ENCODE peak calls at places on chromosomes 5 and 9, in eight cellular contexts. B is mesendoderm, E is heart right ventricle, K is WERI-Rb-1, S is RWPE2, C is endodermal cell, U is heart left ventricle, W is Panc1. M is an unnamed sample.

GRCh38 chr5:151700816-151701215 is 14.1 kb upstream of the SPARC start:
- DNase-seq in B (no peak), E (no peak), K (no peak), S (no peak), C (no peak), U (no peak), W (no peak), M (no peak)

GRCh38 chr9:111481885-111482636 is 2.1 kb downstream of the ECPAS start:
- DNase-seq in B (peak; percentile 30), E (no peak), K (no peak), S (no peak), C (peak; percentile 57), U (no peak), W (no peak), M (no peak)

GRCh38 chr5:98769256-98770157 is 4.0 kb upstream of the RGMB start:
- DNase-seq in B (peak; percentile 75), E (peak; percentile 40), K (peak; percentile 48), S (peak; percentile 71), C (peak; percentile 85), U (peak; percentile 60), W (no peak), M (peak; percentile 72)

GRCh38 chr9:29750062-29750461 is 2176.8 kb upstream of the C9orf72 start:
- DNase-seq in B (peak; percentile 8), E (no peak), K (no peak), S (no peak), C (no peak), U (no peak), W (no peak), M (no peak)

GRCh38 chr5:68067353-68067752 is 148.2 kb upstream of the PIK3R1 start:
- DNase-seq in B (no peak), E (no peak), K (no peak), S (no peak), C (no peak), U (no peak), W (no peak), M (no peak)

GRCh38 chr5:10352404-10353240 is 873 bp upstream of the MARCHF6 start:
- DNase-seq in B (peak; percentile 75), E (no peak), K (no peak), S (no peak), C (no peak), U (no peak), W (no peak), M (no peak)

GRCh38 chr5:103915081-103915480 is 352.5 kb upstream of the NUDT12 start:
- DNase-seq in B (no peak), E (no peak), K (no peak), S (no peak), C (no peak), U (no peak), W (no peak), M (no peak)

GRCh38 chr5:124823336-124823849 is 77.0 kb upstream of the ZNF608 start:
- DNase-seq in B (no peak), E (no peak), K (no peak), S (no peak), C (no peak), U (no peak), W (no peak), M (no peak)

GRCh38 chr5:143133721-143134120 is 269.8 kb downstream of the NR3C1 start:
- DNase-seq in B (no peak), E (no peak), K (no peak), S (no peak), C (no peak), U (no peak), W (no peak), M (no peak)

GRCh38 chr5:178116406-178116885 is 3.1 kb downstream of the N4BP3 start:
- DNase-seq in B (no peak), E (no peak), K (no peak), S (no peak), C (no peak), U (no peak), W (no peak), M (no peak)

GRCh38 chr5:54761213-54761701 is 224.1 kb downstream of the ESM1 start:
- DNase-seq in B (no peak), E (no peak), K (no peak), S (no peak), C (no peak), U (peak; percentile 46), W (no peak), M (no peak)

GRCh38 chr5:64505769-64506566 is at the start of gene RGS7BP:
- DNase-seq in B (peak; percentile 86), E (peak; percentile 60), K (peak; percentile 56), S (no peak), C (peak; percentile 91), U (peak; percentile 59), W (no peak), M (peak; percentile 73)

GRCh38 chr9:91379461-91379860 is 17.7 kb upstream of the AUH start:
- DNase-seq in B (no peak), E (no peak), K (no peak), S (no peak), C (no peak), U (no peak), W (no peak), M (no peak)

GRCh38 chr5:142671801-142672200 is 14.1 kb downstream of the FGF1 start:
- DNase-seq in B (no peak), E (no peak), K (no peak), S (no peak), C (no peak), U (no peak), W (no peak), M (no peak)

GRCh38 chr9:86443992-86444391 is 89.8 kb upstream of the TUT7 start:
- DNase-seq in B (peak; percentile 31), E (no peak), K (no peak), S (no peak), C (peak; percentile 63), U (no peak), W (no peak), M (no peak)

GRCh38 chr5:10524376-10525123 is 39.3 kb upstream of the ANKRD33B start:
- DNase-seq in B (no peak), E (no peak), K (peak; percentile 99), S (peak; percentile 51), C (no peak), U (no peak), W (no peak), M (no peak)

GRCh38 chr5:92704590-92704989 is 876.4 kb downstream of the NR2F1-AS1 start:
- DNase-seq in B (no peak), E (no peak), K (no peak), S (no peak), C (no peak), U (no peak), W (no peak), M (no peak)

GRCh38 chr5:145056805-145057204 is 778.3 kb downstream of the PRELID2 start:
- DNase-seq in B (no peak), E (no peak), K (no peak), S (no peak), C (no peak), U (no peak), W (no peak), M (no peak)

GRCh38 chr5:175652741-175653663 is 4.9 kb upstream of the HRH2 start:
- DNase-seq in B (no peak), E (no peak), K (no peak), S (no peak), C (no peak), U (no peak), W (no peak), M (no peak)

GRCh38 chr5:1134478-1134877 is 22.6 kb upstream of the SLC12A7 start:
- DNase-seq in B (no peak), E (peak; percentile 4), K (no peak), S (no peak), C (no peak), U (no peak), W (no peak), M (no peak)

GRCh38 chr9:18229992-18230676 is 243.8 kb upstream of the ADAMTSL1 start:
- DNase-seq in B (peak; percentile 14), E (no peak), K (no peak), S (no peak), C (no peak), U (no peak), W (no peak), M (no peak)

GRCh38 chr9:72540348-72540873 is 19.0 kb downstream of the TMC1 start:
- DNase-seq in B (no peak), E (no peak), K (no peak), S (no peak), C (no peak), U (no peak), W (no peak), M (no peak)

GRCh38 chr5:78060421-78060820 is 234.1 kb downstream of the AP3B1 start:
- DNase-seq in B (no peak), E (no peak), K (no peak), S (no peak), C (no peak), U (no peak), W (peak; percentile 15), M (no peak)

DNA sequence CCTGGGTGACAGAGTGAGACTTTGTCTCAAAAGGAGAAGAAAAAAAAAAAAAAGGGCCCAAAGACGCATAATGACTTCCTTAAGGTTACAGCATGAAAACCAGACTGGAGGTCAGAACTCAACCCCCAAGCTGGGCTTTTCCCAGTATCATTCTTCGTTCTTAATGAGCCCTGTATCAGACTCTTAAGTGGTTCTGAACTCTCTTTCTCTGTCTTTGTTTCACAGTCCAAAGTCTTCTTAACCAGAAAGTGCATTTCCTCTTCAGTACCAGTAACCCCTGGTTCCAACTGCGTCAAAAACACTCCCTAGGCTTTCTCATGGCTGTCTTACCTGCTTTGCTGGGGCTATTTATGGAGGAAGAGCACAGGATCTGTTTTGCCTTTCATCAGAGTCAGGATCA is 38.4 kb upstream of the SHB start:
- DNase-seq in B (no peak), E (no peak), K (no peak), S (no peak), C (no peak), U (no peak), W (no peak), M (no peak)
- H3K27ac ChIP-seq in B (no peak overlapping the region), E (no peak overlapping the region), K (peak overlapping the region; percentile 68), S (no peak overlapping the region), C (no peak overlapping the region), U (no peak overlapping the region), W (no peak overlapping the region), M (no peak overlapping the region)

GRCh38 chr5:127031147-127031862 is 947 bp upstream of the MARCHF3 start:
- DNase-seq in B (no peak), E (peak; percentile 36), K (no peak), S (no peak), C (peak; percentile 70), U (peak; percentile 34), W (no peak), M (peak; percentile 72)
- H3K4me3 ChIP-seq in B (peak overlapping the region; percentile 13), E (peak overlapping the region; percentile 59), K (peak overlapping the region; percentile 80), S (peak overlapping the region; percentile 48), C (peak overlapping the region; percentile 93), U (peak overlapping the region; percentile 88), W (peak overlapping the region; percentile 68), M (peak overlapping the region; percentile 92)

DNA sequence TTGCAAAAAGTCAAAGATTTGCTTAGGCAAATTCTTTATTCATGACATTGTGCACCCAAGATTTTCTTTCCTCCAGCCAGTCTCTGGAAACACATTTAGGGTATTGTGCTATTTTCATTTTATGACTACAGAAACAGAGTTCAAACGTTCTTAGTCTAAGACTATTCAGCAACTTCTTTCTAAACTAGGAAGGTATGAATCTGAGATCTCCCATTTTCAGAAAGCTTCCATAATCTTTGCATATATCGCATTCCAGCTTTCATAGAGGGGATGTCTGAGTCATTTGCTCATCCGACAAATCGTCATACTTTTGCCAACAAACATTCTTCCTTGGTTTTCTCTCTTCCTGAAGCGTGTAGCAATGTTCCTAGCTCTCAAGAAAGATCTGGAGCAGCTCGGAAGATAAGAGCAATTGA is 1.6 kb upstream of the PAPPA start:
- DNase-seq in B (no peak), E (no peak), K (no peak), S (no peak), C (no peak), U (no peak), W (no peak), M (no peak)
- H3K27ac ChIP-seq in B (no peak overlapping the region), E (no peak overlapping the region), K (no peak overlapping the region), S (peak overlapping the region; percentile 49), C (no peak overlapping the region), U (no peak overlapping the region), W (no peak overlapping the region), M (no peak overlapping the region)

GRCh38 chr9:137666505-137666809 is 47.7 kb downstream of the EHMT1 start:
- DNase-seq in B (no peak), E (peak; percentile 32), K (no peak), S (no peak), C (no peak), U (peak; percentile 41), W (no peak), M (peak; percentile 59)
- H3K4me3 ChIP-seq in B (no peak overlapping the region), E (no peak overlapping the region), K (no peak overlapping the region), S (no peak overlapping the region), C (peak overlapping the region; percentile 29), U (no peak overlapping the region), W (no peak overlapping the region), M (no peak overlapping the region)

M was measured in upper lobe of right lung.